ENCODE peak calls at places on chromosomes 4 and X, in ten cellular contexts. One of them, this sample, is unnamed.

GRCh38 chr4:168380290-168380689 is 61.7 kb upstream of the DDX60 start:
- DNase-seq in neural progenitor cell: no peak
- DNase-seq in lower leg skin: no peak
- DNase-seq in hepatocyte: no peak
- DNase-seq in colonic mucosa: no peak
- DNase-seq in cardiac muscle cell: no peak
- DNase-seq in pancreas: no peak
- DNase-seq in brain microvascular endothelial cell: no peak
- DNase-seq in fibroblast of the aortic adventitia: no peak
- DNase-seq in fibroblast of pulmonary artery: no peak
- DNase-seq in this sample: no peak

GRCh38 chr4:54588404-54588803 is 69.4 kb upstream of the KIT start:
- DNase-seq in brain microvascular endothelial cell: peak
- DNase-seq in colonic mucosa: no peak
- DNase-seq in lower leg skin: peak
- DNase-seq in hepatocyte: peak
- DNase-seq in fibroblast of pulmonary artery: peak
- DNase-seq in pancreas: no peak
- DNase-seq in fibroblast of the aortic adventitia: no peak
- DNase-seq in cardiac muscle cell: peak
- DNase-seq in neural progenitor cell: no peak
- DNase-seq in this sample: no peak

GRCh38 chrX:55767100-55767499 is 49.6 kb downstream of the RRAGB start:
- DNase-seq in colonic mucosa: no peak
- DNase-seq in pancreas: no peak
- DNase-seq in neural progenitor cell: no peak
- DNase-seq in cardiac muscle cell: peak
- DNase-seq in hepatocyte: no peak
- DNase-seq in brain microvascular endothelial cell: no peak
- DNase-seq in lower leg skin: no peak
- DNase-seq in fibroblast of the aortic adventitia: peak
- DNase-seq in fibroblast of pulmonary artery: peak
- DNase-seq in this sample: peak

GRCh38 chr4:183801460-183802168 is 103.5 kb upstream of the STOX2 start:
- DNase-seq in lower leg skin: no peak
- DNase-seq in fibroblast of pulmonary artery: no peak
- DNase-seq in fibroblast of the aortic adventitia: no peak
- DNase-seq in hepatocyte: no peak
- DNase-seq in cardiac muscle cell: no peak
- DNase-seq in neural progenitor cell: no peak
- DNase-seq in brain microvascular endothelial cell: no peak
- DNase-seq in colonic mucosa: no peak
- DNase-seq in pancreas: no peak
- DNase-seq in this sample: no peak

GRCh38 chrX:110759785-110760184 is 35.8 kb downstream of the CHRDL1 start:
- DNase-seq in brain microvascular endothelial cell: no peak
- DNase-seq in colonic mucosa: no peak
- DNase-seq in hepatocyte: no peak
- DNase-seq in cardiac muscle cell: no peak
- DNase-seq in lower leg skin: no peak
- DNase-seq in pancreas: no peak
- DNase-seq in fibroblast of pulmonary artery: no peak
- DNase-seq in fibroblast of the aortic adventitia: peak
- DNase-seq in neural progenitor cell: no peak
- DNase-seq in this sample: peak

GRCh38 chr4:8238515-8239053 is 31.0 kb upstream of the HTRA3 start:
- DNase-seq in fibroblast of pulmonary artery: no peak
- DNase-seq in fibroblast of the aortic adventitia: no peak
- DNase-seq in lower leg skin: no peak
- DNase-seq in pancreas: peak
- DNase-seq in brain microvascular endothelial cell: no peak
- DNase-seq in hepatocyte: peak
- DNase-seq in neural progenitor cell: peak
- DNase-seq in cardiac muscle cell: no peak
- DNase-seq in colonic mucosa: no peak
- DNase-seq in this sample: no peak

GRCh38 chr4:2094545-2094944 is 35.4 kb downstream of the NAT8L start:
- DNase-seq in cardiac muscle cell: no peak
- DNase-seq in colonic mucosa: no peak
- DNase-seq in lower leg skin: no peak
- DNase-seq in pancreas: no peak
- DNase-seq in hepatocyte: no peak
- DNase-seq in neural progenitor cell: no peak
- DNase-seq in fibroblast of pulmonary artery: no peak
- DNase-seq in brain microvascular endothelial cell: no peak
- DNase-seq in fibroblast of the aortic adventitia: no peak
- DNase-seq in this sample: no peak

GRCh38 chr4:22457348-22457747 is 58.5 kb downstream of the ADGRA3 start:
- DNase-seq in hepatocyte: no peak
- DNase-seq in neural progenitor cell: no peak
- DNase-seq in pancreas: no peak
- DNase-seq in lower leg skin: no peak
- DNase-seq in fibroblast of the aortic adventitia: no peak
- DNase-seq in colonic mucosa: no peak
- DNase-seq in fibroblast of pulmonary artery: no peak
- DNase-seq in cardiac muscle cell: no peak
- DNase-seq in brain microvascular endothelial cell: no peak
- DNase-seq in this sample: no peak

GRCh38 chr4:169307581-169307980 is 36.8 kb upstream of the SH3RF1 start:
- DNase-seq in hepatocyte: peak
- DNase-seq in brain microvascular endothelial cell: no peak
- DNase-seq in pancreas: no peak
- DNase-seq in lower leg skin: no peak
- DNase-seq in neural progenitor cell: no peak
- DNase-seq in cardiac muscle cell: no peak
- DNase-seq in fibroblast of pulmonary artery: no peak
- DNase-seq in colonic mucosa: no peak
- DNase-seq in fibroblast of the aortic adventitia: no peak
- DNase-seq in this sample: no peak

GRCh38 chr4:11702886-11703555 is 274.3 kb upstream of the HS3ST1 start:
- DNase-seq in brain microvascular endothelial cell: no peak
- DNase-seq in neural progenitor cell: no peak
- DNase-seq in cardiac muscle cell: no peak
- DNase-seq in colonic mucosa: no peak
- DNase-seq in pancreas: no peak
- DNase-seq in lower leg skin: no peak
- DNase-seq in fibroblast of pulmonary artery: no peak
- DNase-seq in fibroblast of the aortic adventitia: no peak
- DNase-seq in hepatocyte: no peak
- DNase-seq in this sample: no peak

GRCh38 chr4:108651068-108651794 is 832 bp downstream of the OSTC start:
- DNase-seq in neural progenitor cell: peak
- DNase-seq in colonic mucosa: no peak
- DNase-seq in cardiac muscle cell: peak
- DNase-seq in lower leg skin: no peak
- DNase-seq in pancreas: no peak
- DNase-seq in brain microvascular endothelial cell: peak
- DNase-seq in fibroblast of the aortic adventitia: peak
- DNase-seq in hepatocyte: peak
- DNase-seq in fibroblast of pulmonary artery: peak
- DNase-seq in this sample: peak

DNA sequence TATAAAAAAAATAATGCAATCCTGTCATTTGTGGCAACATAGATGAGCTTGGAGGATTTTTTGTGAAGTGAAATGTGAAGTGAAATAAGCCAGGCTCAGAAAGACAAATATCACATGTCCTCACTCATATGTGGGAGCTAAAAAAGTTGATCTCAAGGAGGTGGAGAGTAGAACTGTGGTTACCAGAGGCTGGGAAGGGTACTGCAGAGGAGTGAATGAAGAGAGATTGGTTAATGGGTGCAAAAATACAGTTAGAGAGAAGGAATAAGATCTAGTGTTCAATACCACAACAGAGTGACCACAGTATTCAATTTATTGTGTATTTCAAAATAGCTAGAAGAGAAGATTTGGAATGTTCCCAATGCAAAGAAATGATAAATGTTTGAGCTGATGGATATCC is 13.4 kb upstream of the ZCCHC18 start:
- DNase-seq in fibroblast of pulmonary artery: no peak
- DNase-seq in colonic mucosa: no peak
- DNase-seq in brain microvascular endothelial cell: no peak
- DNase-seq in hepatocyte: no peak
- DNase-seq in lower leg skin: no peak
- DNase-seq in fibroblast of the aortic adventitia: no peak
- DNase-seq in cardiac muscle cell: no peak
- DNase-seq in pancreas: no peak
- DNase-seq in neural progenitor cell: no peak
- DNase-seq in this sample: no peak
- TF ChIP-seq CTCF in fibroblast of pulmonary artery: no peak
- TF ChIP-seq CTCF in colonic mucosa: no peak
- TF ChIP-seq CTCF in brain microvascular endothelial cell: no peak
- TF ChIP-seq CTCF in hepatocyte: no peak
- TF ChIP-seq CTCF in lower leg skin: no peak
- TF ChIP-seq CTCF in fibroblast of the aortic adventitia: peak
- TF ChIP-seq CTCF in cardiac muscle cell: no peak
- TF ChIP-seq CTCF in pancreas: no peak
- TF ChIP-seq CTCF in neural progenitor cell: no peak
- TF ChIP-seq CTCF in this sample: no peak

GRCh38 chrX:71487814-71488213 is 45.1 kb upstream of the OGT start:
- DNase-seq in fibroblast of the aortic adventitia: no peak
- DNase-seq in fibroblast of pulmonary artery: no peak
- DNase-seq in brain microvascular endothelial cell: no peak
- DNase-seq in neural progenitor cell: no peak
- DNase-seq in colonic mucosa: no peak
- DNase-seq in cardiac muscle cell: no peak
- DNase-seq in lower leg skin: no peak
- DNase-seq in hepatocyte: no peak
- DNase-seq in pancreas: no peak
- DNase-seq in this sample: no peak

GRCh38 chrX:71493111-71493613 is 39.7 kb upstream of the OGT start:
- DNase-seq in cardiac muscle cell: peak
- DNase-seq in neural progenitor cell: no peak
- DNase-seq in fibroblast of the aortic adventitia: peak
- DNase-seq in brain microvascular endothelial cell: no peak
- DNase-seq in hepatocyte: no peak
- DNase-seq in colonic mucosa: no peak
- DNase-seq in lower leg skin: peak
- DNase-seq in pancreas: no peak
- DNase-seq in fibroblast of pulmonary artery: peak
- DNase-seq in this sample: no peak

GRCh38 chrX:71496476-71496875 is 36.4 kb upstream of the OGT start:
- DNase-seq in fibroblast of pulmonary artery: no peak
- DNase-seq in fibroblast of the aortic adventitia: no peak
- DNase-seq in lower leg skin: no peak
- DNase-seq in brain microvascular endothelial cell: no peak
- DNase-seq in colonic mucosa: no peak
- DNase-seq in neural progenitor cell: no peak
- DNase-seq in pancreas: no peak
- DNase-seq in hepatocyte: no peak
- DNase-seq in cardiac muscle cell: no peak
- DNase-seq in this sample: no peak

GRCh38 chrX:71489540-71489939 is 43.4 kb upstream of the OGT start:
- DNase-seq in colonic mucosa: no peak
- DNase-seq in fibroblast of pulmonary artery: no peak
- DNase-seq in fibroblast of the aortic adventitia: no peak
- DNase-seq in pancreas: no peak
- DNase-seq in neural progenitor cell: no peak
- DNase-seq in lower leg skin: no peak
- DNase-seq in cardiac muscle cell: no peak
- DNase-seq in hepatocyte: no peak
- DNase-seq in brain microvascular endothelial cell: no peak
- DNase-seq in this sample: no peak

GRCh38 chrX:71492086-71493065 is 40.5 kb upstream of the OGT start:
- DNase-seq in fibroblast of pulmonary artery: peak
- DNase-seq in cardiac muscle cell: peak
- DNase-seq in hepatocyte: no peak
- DNase-seq in fibroblast of the aortic adventitia: peak
- DNase-seq in pancreas: peak
- DNase-seq in lower leg skin: peak
- DNase-seq in brain microvascular endothelial cell: peak
- DNase-seq in colonic mucosa: peak
- DNase-seq in neural progenitor cell: no peak
- DNase-seq in this sample: peak
- H3K4me3 ChIP-seq in fibroblast of pulmonary artery: peak
- H3K4me3 ChIP-seq in cardiac muscle cell: no peak
- H3K4me3 ChIP-seq in hepatocyte: no peak
- H3K4me3 ChIP-seq in fibroblast of the aortic adventitia: peak
- H3K4me3 ChIP-seq in pancreas: peak
- H3K4me3 ChIP-seq in lower leg skin: peak
- H3K4me3 ChIP-seq in brain microvascular endothelial cell: peak
- H3K4me3 ChIP-seq in colonic mucosa: peak
- H3K4me3 ChIP-seq in neural progenitor cell: no peak
- H3K4me3 ChIP-seq in this sample: peak

DNA sequence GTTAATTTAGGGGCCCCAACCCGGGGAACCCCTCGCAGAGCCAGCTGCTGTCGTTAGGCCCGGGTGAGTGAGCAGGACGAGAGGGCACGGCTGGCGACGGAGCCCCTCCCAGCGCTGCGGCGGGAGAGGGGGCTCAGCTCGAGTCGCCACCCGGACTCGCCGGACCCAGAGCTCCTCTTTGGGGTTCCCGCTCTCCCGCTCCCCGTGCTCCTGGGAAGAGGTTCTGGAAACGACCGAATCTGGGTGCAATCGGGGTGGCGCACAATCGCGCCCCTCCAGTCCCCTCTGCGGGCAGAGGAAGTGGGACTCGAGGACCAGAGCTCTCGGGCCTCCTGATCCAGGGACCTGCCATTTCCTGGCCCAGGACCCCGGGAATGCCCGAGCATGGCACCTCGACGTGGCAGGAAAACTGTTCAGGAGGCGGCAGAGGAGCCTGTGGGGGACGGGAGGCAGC is 37.3 kb upstream of the ARAF start:
- DNase-seq in brain microvascular endothelial cell: no peak
- DNase-seq in lower leg skin: no peak
- DNase-seq in cardiac muscle cell: no peak
- DNase-seq in hepatocyte: no peak
- DNase-seq in fibroblast of the aortic adventitia: no peak
- DNase-seq in pancreas: peak
- DNase-seq in fibroblast of pulmonary artery: no peak
- DNase-seq in neural progenitor cell: no peak
- DNase-seq in colonic mucosa: no peak
- DNase-seq in this sample: no peak
- TF ChIP-seq CTCF in brain microvascular endothelial cell: no peak
- TF ChIP-seq CTCF in lower leg skin: no peak
- TF ChIP-seq CTCF in cardiac muscle cell: no peak
- TF ChIP-seq CTCF in hepatocyte: no peak
- TF ChIP-seq CTCF in fibroblast of the aortic adventitia: no peak
- TF ChIP-seq CTCF in pancreas: no peak
- TF ChIP-seq CTCF in fibroblast of pulmonary artery: no peak
- TF ChIP-seq CTCF in neural progenitor cell: no peak
- TF ChIP-seq CTCF in colonic mucosa: no peak
- TF ChIP-seq CTCF in this sample: no peak

GRCh38 chr4:149572711-149573110 is 242.9 kb downstream of the IQCM start:
- DNase-seq in brain microvascular endothelial cell: no peak
- DNase-seq in cardiac muscle cell: no peak
- DNase-seq in hepatocyte: no peak
- DNase-seq in colonic mucosa: no peak
- DNase-seq in pancreas: no peak
- DNase-seq in fibroblast of pulmonary artery: no peak
- DNase-seq in fibroblast of the aortic adventitia: peak
- DNase-seq in lower leg skin: no peak
- DNase-seq in neural progenitor cell: no peak
- DNase-seq in this sample: no peak

DNA sequence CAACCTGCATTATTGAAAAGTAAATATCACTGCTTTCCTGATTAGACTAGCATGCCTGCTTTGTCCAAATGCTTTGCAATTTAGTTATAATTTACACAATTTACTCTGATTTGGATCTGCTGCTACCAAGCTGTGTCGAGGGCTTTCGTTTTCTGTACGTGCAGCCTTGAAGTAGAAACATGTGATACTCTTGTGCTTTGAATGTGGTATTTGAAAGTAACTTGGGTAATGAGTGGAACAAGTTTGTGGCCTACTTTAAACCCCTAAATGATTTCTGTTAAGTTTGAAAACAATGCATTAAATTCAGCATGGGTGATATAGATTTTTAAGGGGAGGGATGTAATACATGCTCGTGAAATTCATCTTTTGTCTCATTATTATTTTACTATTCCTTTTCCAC is 240.7 kb downstream of the IQCM start:
- DNase-seq in cardiac muscle cell: no peak
- DNase-seq in fibroblast of pulmonary artery: no peak
- DNase-seq in neural progenitor cell: no peak
- DNase-seq in fibroblast of the aortic adventitia: no peak
- DNase-seq in hepatocyte: no peak
- DNase-seq in lower leg skin: no peak
- DNase-seq in brain microvascular endothelial cell: no peak
- DNase-seq in pancreas: no peak
- DNase-seq in colonic mucosa: no peak
- DNase-seq in this sample: no peak
- H3K4me3 ChIP-seq in cardiac muscle cell: no peak
- H3K4me3 ChIP-seq in fibroblast of pulmonary artery: no peak
- H3K4me3 ChIP-seq in neural progenitor cell: no peak
- H3K4me3 ChIP-seq in fibroblast of the aortic adventitia: no peak
- H3K4me3 ChIP-seq in hepatocyte: no peak
- H3K4me3 ChIP-seq in lower leg skin: no peak
- H3K4me3 ChIP-seq in brain microvascular endothelial cell: no peak
- H3K4me3 ChIP-seq in pancreas: no peak
- H3K4me3 ChIP-seq in colonic mucosa: no peak
- H3K4me3 ChIP-seq in this sample: no peak